ENCODE peak calls at places on chromosomes 3 and 15, in five cellular contexts. E, T, S, K and L are unnamed samples.

GRCh38 chr3:197878427-197878826 is 71.6 kb upstream of the RPL35A start:
- DNase-seq in E (no peak), T (no peak), S (no peak), K (no peak), L (no peak)

GRCh38 chr15:49423906-49424520 is 971 bp downstream of the FGF7 start:
- DNase-seq in E (no peak), T (no peak), S (no peak), K (peak; percentile 23), L (no peak)

GRCh38 chr3:129549006-129549800 is 6.2 kb downstream of the H1-8 start:
- DNase-seq in E (no peak), T (no peak), S (peak; percentile 49), K (peak; percentile 23), L (no peak)

GRCh38 chr3:149512073-149512782 is 37.7 kb downstream of the TM4SF4 start:
- DNase-seq in E (no peak), T (peak; percentile 64), S (peak; percentile 75), K (peak; percentile 65), L (peak; percentile 59)

GRCh38 chr3:124653071-124653470 is 77.2 kb upstream of the UMPS start:
- DNase-seq in E (no peak), T (no peak), S (no peak), K (no peak), L (no peak)

GRCh38 chr3:52523386-52524257 is 10.0 kb downstream of the NT5DC2 start:
- DNase-seq in E (no peak), T (no peak), S (peak; percentile 57), K (no peak), L (peak; percentile 40)

GRCh38 chr15:74216949-74217348 is 14.4 kb upstream of the STRA6 start:
- DNase-seq in E (no peak), T (no peak), S (no peak), K (no peak), L (no peak)

GRCh38 chr15:40481671-40482070 is 10.9 kb downstream of the CHST14 start:
- DNase-seq in E (no peak), T (no peak), S (no peak), K (peak; percentile 9), L (no peak)

GRCh38 chr3:21435871-21436270 is 315.1 kb downstream of the ZNF385D start:
- DNase-seq in E (no peak), T (no peak), S (no peak), K (peak; percentile 80), L (no peak)

GRCh38 chr3:157081681-157082210 is 78.2 kb downstream of the CCNL1 start:
- DNase-seq in E (peak; percentile 77), T (peak; percentile 86), S (peak; percentile 96), K (peak; percentile 93), L (peak; percentile 94)

GRCh38 chr3:64977308-64978100 is 289.7 kb upstream of the ADAMTS9 start:
- DNase-seq in E (no peak), T (no peak), S (no peak), K (peak; percentile 43), L (no peak)

GRCh38 chr15:89179966-89180875 is 41.2 kb downstream of the RLBP1 start:
- DNase-seq in E (no peak), T (no peak), S (no peak), K (no peak), L (no peak)

GRCh38 chr3:152087153-152087552 is 181.6 kb upstream of the MBNL1 start:
- DNase-seq in E (no peak), T (no peak), S (no peak), K (no peak), L (peak; percentile 33)

GRCh38 chr3:12193485-12194165 is 34.9 kb upstream of the TIMP4 start:
- DNase-seq in E (no peak), T (no peak), S (no peak), K (peak; percentile 100), L (no peak)

GRCh38 chr15:39747326-39747725 is 35.3 kb downstream of the FSIP1 start:
- DNase-seq in E (no peak), T (no peak), S (no peak), K (peak; percentile 57), L (no peak)

GRCh38 chr3:115996420-115997108 is 373.3 kb downstream of the GAP43 start:
- DNase-seq in E (no peak), T (no peak), S (no peak), K (no peak), L (no peak)

GRCh38 chr3:137988152-137988551 is 21.8 kb upstream of the CLDN18 start:
- DNase-seq in E (no peak), T (no peak), S (no peak), K (no peak), L (no peak)

GRCh38 chr15:41881925-41882688 is 11.7 kb downstream of the SPTBN5 start:
- DNase-seq in E (no peak), T (no peak), S (peak; percentile 83), K (no peak), L (peak; percentile 70)

GRCh38 chr15:58472821-58473581 is 41.2 kb downstream of the LIPC start:
- DNase-seq in E (no peak), T (no peak), S (no peak), K (no peak), L (no peak)

GRCh38 chr3:39025222-39025970 is 26.3 kb downstream of the SCN11A start:
- DNase-seq in E (no peak), T (no peak), S (no peak), K (no peak), L (no peak)

GRCh38 chr15:61987824-61988223 is 72.4 kb downstream of the VPS13C start:
- DNase-seq in E (no peak), T (no peak), S (no peak), K (no peak), L (no peak)

GRCh38 chr3:188151438-188151837 is 2.5 kb upstream of the LPP start:
- DNase-seq in E (no peak), T (no peak), S (no peak), K (peak; percentile 30), L (no peak)